ENCODE peak calls at places on chromosomes 7 and 10, in four cellular contexts. One of them, this sample, is unnamed.
A peak's percentile ranks its signal among the peaks of the same experiment; 100 is the strongest.

GRCh38 chr7:157719008-157719682 is 382.3 kb downstream of the DNAJB6 start:
- DNase-seq in heart left ventricle: no peak
- DNase-seq in gastrocnemius medialis: no peak
- DNase-seq in GM20000: no peak
- DNase-seq in this sample: no peak

GRCh38 chr7:50303082-50303893 is 1.2 kb upstream of the IKZF1 start:
- DNase-seq in heart left ventricle: peak; percentile 56
- DNase-seq in gastrocnemius medialis: no peak
- DNase-seq in GM20000: no peak
- DNase-seq in this sample: no peak

GRCh38 chr10:68560916-68561691 is 967 bp downstream of the TET1 start:
- DNase-seq in heart left ventricle: no peak
- DNase-seq in GM20000: peak; percentile 52
- DNase-seq in gastrocnemius medialis: no peak
- DNase-seq in this sample: peak; percentile 24

GRCh38 chr10:53697038-53697437 is 924.5 kb upstream of the MBL2 start:
- DNase-seq in GM20000: no peak
- DNase-seq in heart left ventricle: no peak
- DNase-seq in gastrocnemius medialis: no peak
- DNase-seq in this sample: no peak

GRCh38 chr10:28169525-28169924 is 133.3 kb downstream of the MPP7 start:
- DNase-seq in heart left ventricle: no peak
- DNase-seq in gastrocnemius medialis: no peak
- DNase-seq in GM20000: no peak
- DNase-seq in this sample: no peak

GRCh38 chr7:42980084-42980483 is 47.9 kb downstream of the MRPL32 start:
- DNase-seq in GM20000: no peak
- DNase-seq in heart left ventricle: no peak
- DNase-seq in gastrocnemius medialis: no peak
- DNase-seq in this sample: no peak

GRCh38 chr10:132459252-132460028 is 62.4 kb downstream of the PWWP2B start:
- DNase-seq in heart left ventricle: peak; percentile 57
- DNase-seq in GM20000: peak; percentile 47
- DNase-seq in gastrocnemius medialis: no peak
- DNase-seq in this sample: no peak

GRCh38 chr10:63672491-63672890 is 151.3 kb downstream of the REEP3 start:
- DNase-seq in GM20000: no peak
- DNase-seq in gastrocnemius medialis: no peak
- DNase-seq in heart left ventricle: no peak
- DNase-seq in this sample: no peak

GRCh38 chr10:15802375-15802949 is 57.8 kb downstream of the MINDY3 start:
- DNase-seq in heart left ventricle: no peak
- DNase-seq in gastrocnemius medialis: no peak
- DNase-seq in GM20000: no peak
- DNase-seq in this sample: no peak

GRCh38 chr7:22414424-22414823 is 57.5 kb upstream of the RAPGEF5 start:
- DNase-seq in gastrocnemius medialis: no peak
- DNase-seq in GM20000: no peak
- DNase-seq in heart left ventricle: no peak
- DNase-seq in this sample: no peak

GRCh38 chr7:80288175-80289122 is 153.8 kb downstream of the GNAI1 start:
- DNase-seq in gastrocnemius medialis: no peak
- DNase-seq in heart left ventricle: no peak
- DNase-seq in GM20000: no peak
- DNase-seq in this sample: no peak

GRCh38 chr7:136074840-136075239 is 97.7 kb upstream of the MTPN start:
- DNase-seq in GM20000: no peak
- DNase-seq in heart left ventricle: no peak
- DNase-seq in gastrocnemius medialis: no peak
- DNase-seq in this sample: no peak

GRCh38 chr7:66800591-66800990 is 60.1 kb downstream of the RABGEF1 start:
- DNase-seq in heart left ventricle: no peak
- DNase-seq in gastrocnemius medialis: no peak
- DNase-seq in GM20000: no peak
- DNase-seq in this sample: no peak

GRCh38 chr10:97762816-97763215 is 9.0 kb downstream of the SFRP5 start:
- DNase-seq in heart left ventricle: peak; percentile 22
- DNase-seq in gastrocnemius medialis: no peak
- DNase-seq in GM20000: no peak
- DNase-seq in this sample: no peak

GRCh38 chr7:116583653-116584052 is 58.8 kb downstream of the CAV1 start:
- DNase-seq in gastrocnemius medialis: no peak
- DNase-seq in heart left ventricle: no peak
- DNase-seq in GM20000: peak; percentile 70
- DNase-seq in this sample: no peak

GRCh38 chr7:104327963-104328307 is 468 bp upstream of the LHFPL3 start:
- DNase-seq in gastrocnemius medialis: no peak
- DNase-seq in heart left ventricle: no peak
- DNase-seq in GM20000: no peak
- DNase-seq in this sample: no peak

GRCh38 chr10:59173414-59173813 is 3.0 kb upstream of the PHYHIPL start:
- DNase-seq in GM20000: no peak
- DNase-seq in gastrocnemius medialis: no peak
- DNase-seq in heart left ventricle: no peak
- DNase-seq in this sample: no peak

GRCh38 chr7:74407958-74408357 is 45.7 kb upstream of the GTF2IRD1 start:
- DNase-seq in heart left ventricle: no peak
- DNase-seq in gastrocnemius medialis: no peak
- DNase-seq in GM20000: no peak
- DNase-seq in this sample: no peak

GRCh38 chr7:108415821-108416536 is 40.3 kb downstream of the NRCAM start:
- DNase-seq in gastrocnemius medialis: no peak
- DNase-seq in heart left ventricle: no peak
- DNase-seq in GM20000: peak; percentile 53
- DNase-seq in this sample: no peak

GRCh38 chr10:47402681-47403301 is 18.7 kb upstream of the ZNF488 start:
- DNase-seq in gastrocnemius medialis: no peak
- DNase-seq in GM20000: no peak
- DNase-seq in heart left ventricle: no peak
- DNase-seq in this sample: peak; percentile 55

GRCh38 chr10:132648871-132649528 is 111.4 kb downstream of the INPP5A start:
- DNase-seq in heart left ventricle: no peak
- DNase-seq in GM20000: no peak
- DNase-seq in gastrocnemius medialis: no peak
- DNase-seq in this sample: no peak

GRCh38 chr10:71638087-71638576 is 81.4 kb downstream of the C10orf105 start:
- DNase-seq in GM20000: peak; percentile 37
- DNase-seq in heart left ventricle: peak; percentile 68
- DNase-seq in gastrocnemius medialis: no peak
- DNase-seq in this sample: no peak

GRCh38 chr10:73756183-73756582 is 12.0 kb downstream of the SEC24C start:
- DNase-seq in GM20000: no peak
- DNase-seq in gastrocnemius medialis: no peak
- DNase-seq in heart left ventricle: no peak
- DNase-seq in this sample: no peak

GRCh38 chr7:17275749-17276671 is 22.4 kb upstream of the AHR start:
- DNase-seq in heart left ventricle: no peak
- DNase-seq in gastrocnemius medialis: no peak
- DNase-seq in GM20000: no peak
- DNase-seq in this sample: no peak

GRCh38 chr10:28949005-28950004 is 272.0 kb downstream of the BAMBI start:
- DNase-seq in GM20000: no peak
- DNase-seq in gastrocnemius medialis: no peak
- DNase-seq in heart left ventricle: no peak
- DNase-seq in this sample: no peak

GRCh38 chr7:155002411-155003214 is at the start of gene PAXIP1:
- DNase-seq in GM20000: peak; percentile 93
- DNase-seq in gastrocnemius medialis: no peak
- DNase-seq in heart left ventricle: peak; percentile 68
- DNase-seq in this sample: peak; percentile 23

GRCh38 chr10:60480865-60481563 is 91.3 kb upstream of the ANK3 start:
- DNase-seq in GM20000: no peak
- DNase-seq in gastrocnemius medialis: peak; percentile 29
- DNase-seq in heart left ventricle: no peak
- DNase-seq in this sample: no peak

GRCh38 chr10:129771576-129772471 is 192.2 kb downstream of the EBF3 start:
- DNase-seq in gastrocnemius medialis: no peak
- DNase-seq in GM20000: no peak
- DNase-seq in heart left ventricle: no peak
- DNase-seq in this sample: no peak

GRCh38 chr7:1475393-1475792 is 16.1 kb upstream of the MICALL2 start:
- DNase-seq in heart left ventricle: no peak
- DNase-seq in GM20000: no peak
- DNase-seq in gastrocnemius medialis: no peak
- DNase-seq in this sample: no peak

GRCh38 chr10:33783078-33783477 is 448.6 kb upstream of the NRP1 start:
- DNase-seq in GM20000: no peak
- DNase-seq in heart left ventricle: no peak
- DNase-seq in gastrocnemius medialis: no peak
- DNase-seq in this sample: no peak

GRCh38 chr7:118220583-118220982 is 3.9 kb upstream of the ANKRD7 start:
- DNase-seq in gastrocnemius medialis: no peak
- DNase-seq in heart left ventricle: no peak
- DNase-seq in GM20000: no peak
- DNase-seq in this sample: no peak

GRCh38 chr10:5565671-5566581 is 41.2 kb downstream of the CALML3 start:
- DNase-seq in heart left ventricle: peak; percentile 26
- DNase-seq in GM20000: no peak
- DNase-seq in gastrocnemius medialis: no peak
- DNase-seq in this sample: no peak

GRCh38 chr7:6636741-6637543 is at the start of gene ZNF316:
- DNase-seq in heart left ventricle: peak; percentile 86
- DNase-seq in GM20000: peak; percentile 99
- DNase-seq in gastrocnemius medialis: peak; percentile 27
- DNase-seq in this sample: peak; percentile 38

GRCh38 chr10:114893248-114893647 is 44.7 kb upstream of the TRUB1 start:
- DNase-seq in GM20000: no peak
- DNase-seq in gastrocnemius medialis: no peak
- DNase-seq in heart left ventricle: no peak
- DNase-seq in this sample: no peak

GRCh38 chr10:30816812-30817193 is 187.2 kb upstream of the LYZL2 start:
- DNase-seq in heart left ventricle: no peak
- DNase-seq in GM20000: no peak
- DNase-seq in gastrocnemius medialis: no peak
- DNase-seq in this sample: no peak

GRCh38 chr10:35271086-35271834 is 65.0 kb upstream of the CCNY start:
- DNase-seq in heart left ventricle: no peak
- DNase-seq in gastrocnemius medialis: no peak
- DNase-seq in GM20000: no peak
- DNase-seq in this sample: no peak

GRCh38 chr10:35268791-35269257 is 67.5 kb upstream of the CCNY start:
- DNase-seq in heart left ventricle: no peak
- DNase-seq in gastrocnemius medialis: no peak
- DNase-seq in GM20000: no peak
- DNase-seq in this sample: no peak

GRCh38 chr10:35270100-35270499 is 66.2 kb upstream of the CCNY start:
- DNase-seq in heart left ventricle: no peak
- DNase-seq in GM20000: no peak
- DNase-seq in gastrocnemius medialis: no peak
- DNase-seq in this sample: no peak

GRCh38 chr10:35265435-35265834 is 70.9 kb upstream of the CCNY start:
- DNase-seq in heart left ventricle: no peak
- DNase-seq in gastrocnemius medialis: no peak
- DNase-seq in GM20000: no peak
- DNase-seq in this sample: no peak

DNA sequence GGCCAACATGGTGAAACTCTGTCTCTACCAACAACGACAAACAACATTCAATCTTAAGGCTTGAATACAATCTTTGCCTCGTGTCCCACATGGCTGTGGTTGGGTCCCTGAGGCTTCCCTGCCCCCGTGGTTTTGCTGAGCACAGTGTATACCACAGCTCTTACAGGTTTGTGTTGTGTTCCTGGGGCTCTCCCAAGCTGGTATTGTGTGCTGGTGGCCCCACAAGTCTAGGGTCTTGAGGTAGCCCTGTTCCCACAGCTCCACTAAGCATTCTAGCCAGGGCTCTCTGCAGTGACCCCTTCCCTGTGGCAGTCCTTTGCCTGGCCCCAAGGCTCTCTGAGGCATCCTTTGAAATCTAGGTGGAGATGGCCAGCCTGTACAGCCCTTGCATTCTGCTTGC is 68.0 kb upstream of the CCNY start:
- DNase-seq in GM20000: no peak
- DNase-seq in heart left ventricle: no peak
- DNase-seq in gastrocnemius medialis: no peak
- DNase-seq in this sample: no peak
- TF ChIP-seq CTCF in GM20000: no peak
- TF ChIP-seq CTCF in heart left ventricle: no peak
- TF ChIP-seq CTCF in gastrocnemius medialis: no peak
- TF ChIP-seq CTCF in this sample: no peak

GRCh38 chr10:75191821-75192568 is 18.6 kb upstream of the VDAC2 start:
- DNase-seq in gastrocnemius medialis: peak; percentile 28
- DNase-seq in heart left ventricle: no peak
- DNase-seq in GM20000: no peak
- DNase-seq in this sample: peak; percentile 53
- TF ChIP-seq CTCF in gastrocnemius medialis: no peak
- TF ChIP-seq CTCF in heart left ventricle: no peak
- TF ChIP-seq CTCF in GM20000: no peak
- TF ChIP-seq CTCF in this sample: no peak

DNA sequence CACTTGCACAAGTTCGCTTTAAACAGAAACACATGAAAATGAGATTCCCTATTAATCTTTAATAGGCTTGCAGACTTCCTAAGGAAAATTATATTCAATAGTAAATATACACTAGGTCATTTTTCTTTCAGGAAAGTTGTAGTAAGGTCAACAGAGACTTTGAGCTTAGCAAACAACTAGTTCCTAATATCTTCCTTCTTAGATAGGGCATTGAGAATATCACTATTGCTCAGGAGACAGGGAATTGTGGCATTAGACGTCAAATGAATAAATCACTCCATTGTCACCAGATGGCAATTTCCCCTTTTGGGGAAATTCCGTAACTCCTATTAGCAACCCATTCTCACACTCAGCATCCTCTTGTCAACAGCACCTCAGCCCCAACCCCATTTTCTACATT is 164.9 kb downstream of the GFRA1 start:
- DNase-seq in gastrocnemius medialis: no peak
- DNase-seq in heart left ventricle: no peak
- DNase-seq in GM20000: no peak
- DNase-seq in this sample: no peak
- TF ChIP-seq CTCF in gastrocnemius medialis: no peak
- TF ChIP-seq CTCF in heart left ventricle: no peak
- TF ChIP-seq CTCF in GM20000: no peak
- TF ChIP-seq CTCF in this sample: no peak

GRCh38 chr7:119341822-119342221 is 931.2 kb upstream of the KCND2 start:
- DNase-seq in GM20000: no peak
- DNase-seq in heart left ventricle: no peak
- DNase-seq in gastrocnemius medialis: no peak
- DNase-seq in this sample: no peak

GRCh38 chr7:119343289-119343688 is 929.7 kb upstream of the KCND2 start:
- DNase-seq in gastrocnemius medialis: no peak
- DNase-seq in GM20000: no peak
- DNase-seq in heart left ventricle: no peak
- DNase-seq in this sample: no peak

GRCh38 chr7:119350334-119350733 is 922.6 kb upstream of the KCND2 start:
- DNase-seq in heart left ventricle: no peak
- DNase-seq in gastrocnemius medialis: no peak
- DNase-seq in GM20000: no peak
- DNase-seq in this sample: no peak

GRCh38 chr7:119344466-119344865 is 928.5 kb upstream of the KCND2 start:
- DNase-seq in GM20000: no peak
- DNase-seq in heart left ventricle: no peak
- DNase-seq in gastrocnemius medialis: no peak
- DNase-seq in this sample: no peak
- TF ChIP-seq CTCF in GM20000: no peak
- TF ChIP-seq CTCF in heart left ventricle: no peak
- TF ChIP-seq CTCF in gastrocnemius medialis: no peak
- TF ChIP-seq CTCF in this sample: no peak